ENCODE peak calls at places on chromosomes 16 and 17, in seven cellular contexts. One of them, this sample, is unnamed.

GRCh38 chr17:8163978-8164814 is 1.4 kb upstream of the VAMP2 start:
- DNase-seq in choroid plexus epithelial cell: no peak
- DNase-seq in CD8-positive, alpha-beta T cell: peak
- DNase-seq in mammary epithelial cell: no peak
- DNase-seq in SK-N-SH: no peak
- DNase-seq in body of pancreas: no peak
- DNase-seq in Peyer's patch: peak
- DNase-seq in this sample: peak

GRCh38 chr17:43772877-43773648 is 5.7 kb downstream of the DUSP3 start:
- DNase-seq in choroid plexus epithelial cell: no peak
- DNase-seq in body of pancreas: no peak
- DNase-seq in Peyer's patch: no peak
- DNase-seq in SK-N-SH: no peak
- DNase-seq in mammary epithelial cell: no peak
- DNase-seq in CD8-positive, alpha-beta T cell: no peak
- DNase-seq in this sample: peak

GRCh38 chr17:66676421-66676820 is 158.5 kb upstream of the CACNG5 start:
- DNase-seq in CD8-positive, alpha-beta T cell: no peak
- DNase-seq in choroid plexus epithelial cell: peak
- DNase-seq in mammary epithelial cell: peak
- DNase-seq in Peyer's patch: peak
- DNase-seq in body of pancreas: peak
- DNase-seq in SK-N-SH: no peak
- DNase-seq in this sample: peak

GRCh38 chr17:66464921-66465320 is 162.5 kb downstream of the PRKCA start:
- DNase-seq in Peyer's patch: no peak
- DNase-seq in mammary epithelial cell: no peak
- DNase-seq in SK-N-SH: no peak
- DNase-seq in body of pancreas: no peak
- DNase-seq in choroid plexus epithelial cell: no peak
- DNase-seq in CD8-positive, alpha-beta T cell: no peak
- DNase-seq in this sample: no peak

GRCh38 chr17:69448431-69449102 is 34.1 kb downstream of the MAP2K6 start:
- DNase-seq in Peyer's patch: peak
- DNase-seq in SK-N-SH: peak
- DNase-seq in CD8-positive, alpha-beta T cell: no peak
- DNase-seq in mammary epithelial cell: no peak
- DNase-seq in choroid plexus epithelial cell: peak
- DNase-seq in body of pancreas: peak
- DNase-seq in this sample: no peak

GRCh38 chr16:89132194-89133005 is 38.7 kb downstream of the ACSF3 start:
- DNase-seq in choroid plexus epithelial cell: no peak
- DNase-seq in CD8-positive, alpha-beta T cell: no peak
- DNase-seq in SK-N-SH: no peak
- DNase-seq in mammary epithelial cell: no peak
- DNase-seq in body of pancreas: no peak
- DNase-seq in Peyer's patch: peak
- DNase-seq in this sample: peak

GRCh38 chr16:66270333-66270927 is 96.1 kb upstream of the CDH5 start:
- DNase-seq in CD8-positive, alpha-beta T cell: peak
- DNase-seq in SK-N-SH: peak
- DNase-seq in choroid plexus epithelial cell: peak
- DNase-seq in Peyer's patch: peak
- DNase-seq in mammary epithelial cell: peak
- DNase-seq in body of pancreas: peak
- DNase-seq in this sample: peak

GRCh38 chr17:956905-957304 is 22.7 kb downstream of the NXN start:
- DNase-seq in mammary epithelial cell: peak
- DNase-seq in Peyer's patch: no peak
- DNase-seq in CD8-positive, alpha-beta T cell: no peak
- DNase-seq in choroid plexus epithelial cell: peak
- DNase-seq in SK-N-SH: peak
- DNase-seq in body of pancreas: no peak
- DNase-seq in this sample: no peak

GRCh38 chr17:66494023-66494803 is 191.8 kb downstream of the PRKCA start:
- DNase-seq in CD8-positive, alpha-beta T cell: no peak
- DNase-seq in SK-N-SH: no peak
- DNase-seq in body of pancreas: no peak
- DNase-seq in mammary epithelial cell: peak
- DNase-seq in choroid plexus epithelial cell: peak
- DNase-seq in Peyer's patch: no peak
- DNase-seq in this sample: no peak

GRCh38 chr16:82996814-82997213 is 370.0 kb downstream of the CDH13 start:
- DNase-seq in mammary epithelial cell: no peak
- DNase-seq in Peyer's patch: no peak
- DNase-seq in body of pancreas: no peak
- DNase-seq in choroid plexus epithelial cell: no peak
- DNase-seq in CD8-positive, alpha-beta T cell: no peak
- DNase-seq in SK-N-SH: no peak
- DNase-seq in this sample: no peak

GRCh38 chr16:82999711-83000110 is 372.9 kb downstream of the CDH13 start:
- DNase-seq in Peyer's patch: no peak
- DNase-seq in CD8-positive, alpha-beta T cell: no peak
- DNase-seq in body of pancreas: no peak
- DNase-seq in mammary epithelial cell: no peak
- DNase-seq in SK-N-SH: no peak
- DNase-seq in choroid plexus epithelial cell: no peak
- DNase-seq in this sample: no peak

GRCh38 chr16:83004868-83005652 is 378.3 kb downstream of the CDH13 start:
- DNase-seq in mammary epithelial cell: no peak
- DNase-seq in choroid plexus epithelial cell: no peak
- DNase-seq in SK-N-SH: no peak
- DNase-seq in Peyer's patch: no peak
- DNase-seq in body of pancreas: no peak
- DNase-seq in CD8-positive, alpha-beta T cell: no peak
- DNase-seq in this sample: no peak

GRCh38 chr16:83005653-83006160 is 378.9 kb downstream of the CDH13 start:
- DNase-seq in body of pancreas: no peak
- DNase-seq in choroid plexus epithelial cell: peak
- DNase-seq in Peyer's patch: no peak
- DNase-seq in CD8-positive, alpha-beta T cell: no peak
- DNase-seq in mammary epithelial cell: no peak
- DNase-seq in SK-N-SH: no peak
- DNase-seq in this sample: no peak

DNA sequence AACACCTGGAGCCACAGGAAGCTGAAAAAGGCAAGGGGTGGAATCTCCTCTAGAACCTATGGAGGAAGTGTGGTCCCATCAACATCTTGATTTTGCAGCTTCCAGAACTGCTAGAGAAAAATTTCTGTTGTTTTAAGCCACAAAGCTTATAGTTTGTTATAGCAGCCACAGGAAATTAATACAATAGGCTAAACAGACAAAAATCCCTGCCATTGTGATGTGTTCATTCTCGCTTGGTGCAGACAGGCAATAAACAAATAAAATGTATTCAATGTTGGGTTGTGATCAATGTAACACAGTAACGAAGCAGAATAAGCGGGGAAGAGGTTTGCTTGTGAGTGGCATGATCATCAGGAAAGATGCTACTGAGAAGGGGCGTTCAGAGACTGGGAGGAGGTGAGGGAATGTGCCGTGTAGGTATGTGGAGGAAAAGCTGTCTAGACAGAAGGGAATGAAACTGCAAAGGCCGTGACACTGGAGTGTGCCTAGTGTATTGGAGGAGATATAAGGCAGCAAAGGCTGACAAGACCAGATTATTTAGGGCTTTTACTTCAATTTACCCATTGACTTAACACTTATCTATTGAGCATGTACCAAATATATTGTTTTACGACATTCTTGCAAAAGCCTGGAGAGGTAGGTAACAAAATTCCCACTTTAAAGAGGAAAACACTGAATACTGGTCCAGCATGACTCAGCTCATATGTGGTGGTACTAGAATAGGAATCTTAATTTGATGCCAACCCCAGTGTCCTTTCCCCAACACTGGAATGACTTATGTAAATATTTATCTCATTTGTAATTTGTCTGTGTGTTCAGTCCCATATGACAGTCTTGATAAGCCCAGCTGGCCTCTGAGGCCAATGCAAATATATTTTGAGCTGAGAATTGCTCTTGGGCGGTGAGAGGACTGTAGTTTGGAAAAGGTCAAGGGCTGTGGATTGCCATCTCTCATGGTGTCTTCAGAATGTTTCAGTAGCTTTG is 375.9 kb downstream of the CDH13 start:
- DNase-seq in body of pancreas: no peak
- DNase-seq in SK-N-SH: no peak
- DNase-seq in CD8-positive, alpha-beta T cell: no peak
- DNase-seq in mammary epithelial cell: no peak
- DNase-seq in choroid plexus epithelial cell: no peak
- DNase-seq in Peyer's patch: no peak
- DNase-seq in this sample: no peak
- TF ChIP-seq CTCF in body of pancreas: no peak
- TF ChIP-seq CTCF in SK-N-SH: no peak
- TF ChIP-seq CTCF in CD8-positive, alpha-beta T cell: no peak
- TF ChIP-seq CTCF in mammary epithelial cell: no peak
- TF ChIP-seq CTCF in choroid plexus epithelial cell: no peak
- TF ChIP-seq CTCF in Peyer's patch: no peak
- TF ChIP-seq CTCF in this sample: no peak

DNA sequence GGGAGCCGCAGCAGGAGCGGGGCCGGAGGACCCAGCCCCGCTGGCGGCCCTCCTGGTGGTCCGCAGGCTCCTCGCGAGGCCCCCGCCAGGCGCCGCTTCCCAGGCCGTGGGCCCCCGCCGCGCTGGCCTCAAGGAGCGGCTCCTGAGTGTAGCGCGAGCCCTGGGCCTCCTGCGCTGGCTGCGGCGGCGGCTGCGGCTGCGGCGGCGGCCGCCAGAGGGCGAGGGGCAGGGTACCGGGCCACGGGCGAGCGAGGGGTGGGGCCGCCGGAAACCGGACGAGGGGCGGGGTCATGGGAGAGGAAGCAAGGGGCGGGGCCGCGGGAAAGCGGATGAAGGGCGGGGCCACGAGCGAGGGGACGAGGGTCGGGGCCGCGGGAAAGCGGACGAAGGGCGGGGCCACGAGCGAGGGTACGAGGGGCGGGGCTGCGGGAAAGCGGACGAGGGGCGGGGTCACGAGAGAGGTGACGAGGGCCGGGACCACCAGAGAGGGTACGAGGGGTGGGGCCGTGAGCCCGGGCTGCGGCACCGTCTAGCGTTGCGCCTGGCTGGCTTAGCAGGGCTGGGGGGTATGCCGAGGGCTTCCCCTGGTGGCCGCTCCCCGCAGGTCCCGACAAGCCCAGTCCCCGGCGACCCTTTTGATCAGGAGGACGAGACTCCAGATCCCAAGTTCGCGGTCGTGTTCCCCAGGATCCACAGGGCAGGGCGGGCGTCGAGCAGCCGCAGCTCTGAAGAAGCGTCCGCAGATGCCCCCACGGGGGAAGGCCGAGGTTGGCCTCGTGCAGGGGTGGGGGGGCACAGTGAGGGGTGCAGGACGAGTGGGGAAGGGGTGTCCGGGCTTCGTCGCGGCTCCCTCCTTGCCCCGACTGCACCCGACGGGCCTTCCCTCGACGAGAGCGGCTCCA is 1.7 kb downstream of the MYO15B start:
- DNase-seq in SK-N-SH: peak
- DNase-seq in mammary epithelial cell: peak
- DNase-seq in choroid plexus epithelial cell: peak
- DNase-seq in body of pancreas: peak
- DNase-seq in Peyer's patch: peak
- DNase-seq in CD8-positive, alpha-beta T cell: peak
- DNase-seq in this sample: peak
- H3K4me3 ChIP-seq in SK-N-SH: peak
- H3K4me3 ChIP-seq in mammary epithelial cell: peak
- H3K4me3 ChIP-seq in choroid plexus epithelial cell: peak
- H3K4me3 ChIP-seq in body of pancreas: peak
- H3K4me3 ChIP-seq in Peyer's patch: peak
- H3K4me3 ChIP-seq in CD8-positive, alpha-beta T cell: peak
- H3K4me3 ChIP-seq in this sample: peak

DNA sequence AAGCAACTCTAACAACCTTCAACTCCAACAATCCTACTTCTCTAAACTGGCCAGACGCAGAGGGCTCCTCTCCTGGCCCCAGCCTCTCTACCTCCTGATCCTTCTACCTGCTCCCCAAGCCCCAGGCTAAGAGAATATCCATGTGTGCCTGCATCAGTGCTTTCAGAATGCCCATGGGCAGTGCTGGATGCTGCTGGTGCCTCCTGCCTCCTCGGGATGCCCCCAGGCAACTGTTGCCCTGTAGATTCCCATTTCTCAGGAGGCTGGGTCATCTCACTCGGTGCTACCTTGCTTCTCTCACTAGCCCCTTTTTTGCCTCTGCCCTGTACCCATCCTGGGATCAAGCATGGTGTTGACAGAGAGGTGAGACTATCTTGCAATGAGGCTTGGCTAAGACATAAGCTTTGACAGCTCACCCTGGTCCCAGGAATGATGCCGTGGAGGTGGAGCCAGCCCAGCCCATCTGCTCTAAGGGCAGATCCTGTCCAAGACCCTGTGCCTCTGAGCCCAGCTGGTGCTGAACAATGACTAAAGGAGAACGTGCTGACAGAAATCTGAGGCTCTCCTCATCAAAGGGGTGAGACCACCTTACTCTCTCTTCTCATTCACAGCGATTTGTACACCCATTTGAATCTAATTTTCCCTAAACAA is 19.4 kb upstream of the SUPT4H1 start:
- DNase-seq in CD8-positive, alpha-beta T cell: no peak
- DNase-seq in choroid plexus epithelial cell: no peak
- DNase-seq in mammary epithelial cell: no peak
- DNase-seq in SK-N-SH: no peak
- DNase-seq in Peyer's patch: no peak
- DNase-seq in body of pancreas: no peak
- DNase-seq in this sample: no peak
- TF ChIP-seq CTCF in CD8-positive, alpha-beta T cell: no peak
- TF ChIP-seq CTCF in choroid plexus epithelial cell: no peak
- TF ChIP-seq CTCF in mammary epithelial cell: no peak
- TF ChIP-seq CTCF in SK-N-SH: no peak
- TF ChIP-seq CTCF in Peyer's patch: no peak
- TF ChIP-seq CTCF in body of pancreas: no peak
- TF ChIP-seq CTCF in this sample: no peak

GRCh38 chr17:50274142-50274944 is at the start of gene TMEM92:
- DNase-seq in CD8-positive, alpha-beta T cell: no peak
- DNase-seq in mammary epithelial cell: no peak
- DNase-seq in SK-N-SH: peak
- DNase-seq in Peyer's patch: peak
- DNase-seq in body of pancreas: peak
- DNase-seq in choroid plexus epithelial cell: no peak
- DNase-seq in this sample: peak
- H3K4me3 ChIP-seq in CD8-positive, alpha-beta T cell: no peak
- H3K4me3 ChIP-seq in mammary epithelial cell: peak
- H3K4me3 ChIP-seq in SK-N-SH: peak
- H3K4me3 ChIP-seq in Peyer's patch: peak
- H3K4me3 ChIP-seq in body of pancreas: no peak
- H3K4me3 ChIP-seq in choroid plexus epithelial cell: peak
- H3K4me3 ChIP-seq in this sample: peak